ENCODE peak calls at places on chromosomes 2 and 18, in eight cellular contexts. Y is NCI-H1092 treated with DMSO at 0.1 percent for 48 hours, S is NCI-H1694, H is T-helper 17 cell, J is GM19239, C is DMS153, X is dermis microvascular lymphatic vessel endothelial cell, W is coronary artery. D is an unnamed sample.

GRCh38 chr2:101125374-101125773 is 25.8 kb downstream of the TBC1D8 start:
- DNase-seq in Y (no peak), S (no peak), H (no peak), J (no peak), C (no peak), X (no peak), W (no peak), D (peak)

GRCh38 chr2:235157746-235158482 is 206.1 kb downstream of the SH3BP4 start:
- DNase-seq in Y (no peak), S (no peak), H (no peak), J (no peak), C (no peak), X (no peak), W (no peak), D (no peak)

GRCh38 chr2:176147790-176148496 is 3.4 kb upstream of the HOXD4 start:
- DNase-seq in Y (no peak), S (no peak), H (no peak), J (no peak), C (no peak), X (no peak), W (no peak), D (no peak)

GRCh38 chr2:14790041-14790640 is 157.6 kb downstream of the LRATD1 start:
- DNase-seq in Y (no peak), S (no peak), H (no peak), J (no peak), C (no peak), X (no peak), W (no peak), D (peak)

GRCh38 chr2:70991742-70992141 is 2.9 kb downstream of the TEX261 start:
- DNase-seq in Y (no peak), S (no peak), H (no peak), J (no peak), C (no peak), X (no peak), W (peak), D (no peak)

GRCh38 chr2:13091463-13091862 is 374.7 kb downstream of the TRIB2 start:
- DNase-seq in Y (no peak), S (no peak), H (no peak), J (no peak), C (no peak), X (no peak), W (no peak), D (peak)

GRCh38 chr2:134396493-134396892 is 142.6 kb downstream of the MGAT5 start:
- DNase-seq in Y (no peak), S (no peak), H (no peak), J (no peak), C (no peak), X (no peak), W (no peak), D (no peak)

GRCh38 chr2:235879116-235879515 is 289.1 kb downstream of the GBX2 start:
- DNase-seq in Y (no peak), S (no peak), H (no peak), J (no peak), C (no peak), X (no peak), W (no peak), D (no peak)

GRCh38 chr18:56168049-56168781 is 470.2 kb downstream of the TXNL1 start:
- DNase-seq in Y (no peak), S (no peak), H (no peak), J (no peak), C (no peak), X (no peak), W (no peak), D (peak)

GRCh38 chr2:236636714-236637485 is 67.3 kb downstream of the ACKR3 start:
- DNase-seq in Y (no peak), S (no peak), H (no peak), J (no peak), C (no peak), X (no peak), W (peak), D (no peak)

D was measured in fibroblast of mammary gland.